ENCODE peak calls at places on chromosome 13, in four cellular contexts. D is astrocyte of the cerebellum, B is endodermal cell, K is PC-3. I is an unnamed sample.
A peak's percentile ranks its signal among the peaks of the same experiment; 100 is the strongest.

GRCh38 chr13:48201044-48201443 is 32.0 kb upstream of the ITM2B start:
- DNase-seq in K (no peak), B (no peak), D (no peak), I (no peak)

GRCh38 chr13:48749144-48749543 is 95.4 kb downstream of the CYSLTR2 start:
- DNase-seq in B (no peak), D (no peak), K (peak; percentile 27), I (no peak)

GRCh38 chr13:58680115-58680514 is 1048.6 kb downstream of the PCDH17 start:
- DNase-seq in K (no peak), D (no peak), B (peak; percentile 61), I (no peak)

GRCh38 chr13:109275848-109276247 is 510.5 kb downstream of the IRS2 start:
- DNase-seq in B (peak; percentile 79), K (no peak), D (no peak), I (no peak)

GRCh38 chr13:79457948-79458347 is 23.0 kb upstream of the NDFIP2 start:
- DNase-seq in D (no peak), B (no peak), K (peak; percentile 48), I (no peak)

GRCh38 chr13:46340631-46341111 is 46.4 kb downstream of the RUBCNL start:
- DNase-seq in D (no peak), K (no peak), B (no peak), I (no peak)

GRCh38 chr13:49791753-49792549 is 531 bp downstream of the KPNA3 start:
- DNase-seq in K (peak; percentile 19), B (peak; percentile 79), D (no peak), I (peak; percentile 82)

GRCh38 chr13:75458696-75459422 is 23.1 kb downstream of the TBC1D4 start:
- DNase-seq in D (no peak), B (peak; percentile 59), K (no peak), I (no peak)

GRCh38 chr13:32940601-32941000 is 75.6 kb upstream of the KL start:
- DNase-seq in K (no peak), D (peak; percentile 24), B (no peak), I (no peak)

GRCh38 chr13:111920932-111921705 is 145.8 kb upstream of the SOX1 start:
- DNase-seq in K (no peak), B (peak; percentile 45), D (no peak), I (peak; percentile 31)

GRCh38 chr13:26300140-26300539 is 46.2 kb downstream of the CDK8 start:
- DNase-seq in B (no peak), D (peak; percentile 15), K (peak; percentile 60), I (no peak)

GRCh38 chr13:75256922-75257321 is 225.0 kb downstream of the TBC1D4 start:
- DNase-seq in D (no peak), K (peak; percentile 84), B (no peak), I (no peak)

GRCh38 chr13:98434060-98434459 is 142.8 kb downstream of the STK24 start:
- DNase-seq in D (no peak), K (no peak), B (no peak), I (no peak)

GRCh38 chr13:67043901-67044300 is 186.2 kb downstream of the PCDH9 start:
- DNase-seq in D (peak; percentile 74), B (no peak), K (no peak), I (no peak)

GRCh38 chr13:89977203-89977602 is 1370.3 kb upstream of the MIR17HG start:
- DNase-seq in D (no peak), K (no peak), B (no peak), I (no peak)

GRCh38 chr13:113740286-113740556 is 18.8 kb upstream of the TMEM255B start:
- DNase-seq in B (no peak), K (no peak), D (no peak), I (no peak)

GRCh38 chr13:24306632-24307031 is 2.7 kb upstream of the C1QTNF9 start:
- DNase-seq in D (no peak), B (no peak), K (peak; percentile 67), I (no peak)

GRCh38 chr13:26372747-26373146 is 118.8 kb downstream of the CDK8 start:
- DNase-seq in D (no peak), K (no peak), B (no peak), I (no peak)

GRCh38 chr13:21039097-21039800 is 22.1 kb downstream of the LATS2 start:
- DNase-seq in D (no peak), K (no peak), B (no peak), I (no peak)

GRCh38 chr13:43195551-43195950 is 172.2 kb downstream of the DNAJC15 start:
- DNase-seq in B (no peak), K (peak; percentile 12), D (no peak), I (no peak)

GRCh38 chr13:59643239-59643865 is 520.4 kb downstream of the DIAPH3 start:
- DNase-seq in B (no peak), K (no peak), D (no peak), I (no peak)

GRCh38 chr13:53562419-53562818 is 533.8 kb downstream of the OLFM4 start:
- DNase-seq in K (no peak), D (no peak), B (no peak), I (no peak)

GRCh38 chr13:67462098-67462497 is 232.0 kb upstream of the PCDH9 start:
- DNase-seq in D (no peak), K (no peak), B (no peak), I (no peak)

GRCh38 chr13:25911020-25911419 is 140.8 kb downstream of the SHISA2 start:
- DNase-seq in B (peak; percentile 83), K (no peak), D (no peak), I (no peak)

DNA sequence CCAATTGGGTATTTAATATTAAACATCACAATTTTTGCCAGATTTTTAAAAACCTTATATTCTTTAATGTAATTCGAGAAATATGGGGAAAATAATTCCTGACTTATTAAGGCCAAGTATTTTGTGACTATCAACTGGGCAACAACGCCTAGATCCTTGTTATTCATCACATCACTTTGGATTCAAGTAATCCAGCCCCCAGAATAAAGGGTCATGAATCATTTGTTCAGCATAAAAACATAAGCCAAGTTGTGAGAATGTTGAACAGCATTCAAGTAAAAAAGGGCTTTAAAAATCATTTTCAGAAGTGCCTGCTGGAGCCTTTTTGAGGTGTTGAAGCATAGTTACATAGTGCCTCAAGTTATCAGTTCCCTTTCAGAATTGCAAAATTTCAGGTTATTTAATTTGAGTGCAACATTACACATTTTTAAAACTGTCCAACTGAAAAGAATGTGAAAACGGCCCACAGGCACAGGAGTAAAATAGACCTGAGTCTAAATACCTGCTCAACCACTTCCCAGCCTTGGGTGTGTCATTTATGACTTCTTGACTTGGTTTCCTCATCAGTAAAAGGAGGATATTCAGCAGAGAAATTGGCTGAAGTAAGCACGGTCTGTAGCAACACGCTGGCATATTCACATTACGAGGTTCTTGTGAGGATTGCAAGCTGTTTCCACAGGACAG is 56.4 kb downstream of the MBNL2 start:
- DNase-seq in B (no peak), D (no peak), K (no peak), I (no peak)
- H3K4me3 ChIP-seq in B (no peak overlapping the region), D (no peak overlapping the region), K (no peak overlapping the region), I (no peak overlapping the region)

DNA sequence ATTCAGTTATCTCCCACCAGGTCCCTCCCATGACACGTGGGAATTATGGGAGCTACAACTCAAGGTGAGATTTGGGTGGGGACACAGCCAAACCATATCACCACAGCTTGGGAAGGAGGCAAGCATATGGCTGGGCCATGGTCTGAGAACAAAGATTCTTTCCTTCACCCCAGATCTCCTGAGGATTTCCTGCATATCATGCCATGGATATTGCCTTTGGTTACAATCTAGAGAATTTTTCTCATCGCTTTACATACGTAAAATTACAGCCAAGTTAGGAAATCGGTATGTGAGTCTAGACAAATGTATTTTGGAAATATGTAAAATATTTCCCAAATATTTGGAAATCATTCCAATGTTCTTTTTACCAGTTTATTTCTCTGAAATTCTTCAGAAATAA is 398.3 kb downstream of the RFC3 start:
- DNase-seq in K (no peak), B (no peak), D (no peak), I (no peak)
- TF ChIP-seq CTCF in K (no peak), B (no peak), D (no peak), I (no peak)

DNA sequence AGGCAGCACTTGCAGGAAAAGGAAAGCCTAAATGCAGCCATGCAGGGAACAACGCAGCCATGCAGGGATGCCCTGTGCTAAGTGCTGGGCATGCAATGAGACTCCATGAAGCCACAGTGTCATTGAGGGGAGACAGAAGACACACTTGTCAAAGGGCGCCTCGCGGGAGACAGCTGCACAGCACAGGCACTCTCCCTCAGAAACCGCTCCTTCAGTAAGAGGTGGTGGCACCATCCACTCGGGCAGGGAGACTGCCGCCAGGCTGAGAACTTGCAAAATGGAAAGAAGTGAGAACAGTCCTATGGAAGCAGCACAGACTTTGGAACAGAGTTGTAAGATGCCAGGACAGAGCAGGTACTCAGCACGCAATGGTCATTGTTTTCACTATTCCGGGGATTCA is 51.1 kb downstream of the GGACT start:
- DNase-seq in D (no peak), K (no peak), B (peak; percentile 38), I (peak; percentile 55)
- H3K4me3 ChIP-seq in D (no peak overlapping the region), K (no peak overlapping the region), B (no peak overlapping the region), I (no peak overlapping the region)

DNA sequence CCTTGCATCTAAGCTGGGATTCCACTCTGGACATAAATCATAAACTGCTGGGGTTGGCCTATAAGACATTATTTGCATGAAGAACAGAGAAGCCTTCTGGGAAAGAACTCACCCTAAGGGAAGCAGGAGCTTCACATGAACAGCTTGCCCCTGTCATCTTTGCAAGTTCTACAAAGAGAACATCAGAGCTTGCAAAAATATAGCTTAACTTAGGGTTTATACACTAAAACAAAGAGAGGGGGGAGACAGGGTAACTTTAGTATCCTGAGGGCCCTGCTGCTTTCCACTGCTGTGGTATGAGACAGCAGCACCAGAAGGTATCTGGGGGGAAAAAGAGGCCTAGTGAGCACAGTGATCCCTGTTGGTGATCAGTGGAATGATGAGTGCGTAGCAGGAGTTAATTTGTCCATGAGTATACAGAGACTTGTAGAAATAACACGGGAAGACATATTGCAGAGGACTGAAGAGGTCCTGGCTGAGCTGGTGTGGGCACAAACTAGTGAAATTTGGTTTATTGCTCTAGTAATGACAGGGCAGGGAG is 116.1 kb upstream of the TSC22D1 start:
- DNase-seq in K (peak; percentile 33), B (peak; percentile 49), D (no peak), I (no peak)
- TF ChIP-seq CTCF in K (no peak), B (peak; percentile 57), D (no peak), I (no peak)

I was measured in coronary artery.